ENCODE peak calls at places on chromosomes 1 and 21, in four cellular contexts. L is PC-3, U is left lung, A is tibial artery. Q is an unnamed sample.

GRCh38 chr1:109713636-109714035 is 1.6 kb downstream of the GSTM5 start:
- DNase-seq in L (no peak), U (no peak), A (no peak), Q (no peak)

GRCh38 chr1:177505905-177506590 is 335.3 kb downstream of the BRINP2 start:
- DNase-seq in L (peak), U (no peak), A (no peak), Q (no peak)

GRCh38 chr21:36175771-36176565 is 19.3 kb downstream of the DOP1B start:
- DNase-seq in L (no peak), U (no peak), A (no peak), Q (no peak)

GRCh38 chr1:115807723-115808122 is 33.2 kb downstream of the NHLH2 start:
- DNase-seq in L (peak), U (no peak), A (peak), Q (peak)

GRCh38 chr1:198556969-198557368 is 16.5 kb upstream of the ATP6V1G3 start:
- DNase-seq in L (no peak), U (peak), A (peak), Q (no peak)

GRCh38 chr1:44002165-44002564 is 10.8 kb downstream of the CCDC24 start:
- DNase-seq in L (no peak), U (no peak), A (no peak), Q (no peak)

GRCh38 chr1:226687476-226687875 is 51.6 kb downstream of the ITPKB start:
- DNase-seq in L (no peak), U (no peak), A (no peak), Q (no peak)

GRCh38 chr1:84190455-84190854 is 46.4 kb downstream of the PRKACB start:
- DNase-seq in L (no peak), U (no peak), A (no peak), Q (no peak)

GRCh38 chr1:242425232-242425631 is 99.3 kb downstream of the PLD5 start:
- DNase-seq in L (peak), U (no peak), A (no peak), Q (no peak)

GRCh38 chr1:203931953-203932352 is 70.6 kb downstream of the SNRPE start:
- DNase-seq in L (peak), U (no peak), A (no peak), Q (no peak)

GRCh38 chr1:23577056-23577985 is 18.0 kb upstream of the ID3 start:
- DNase-seq in L (peak), U (no peak), A (peak), Q (no peak)

GRCh38 chr1:114610546-114611245 is 29.3 kb upstream of the BCAS2 start:
- DNase-seq in L (peak), U (no peak), A (no peak), Q (no peak)

GRCh38 chr1:160549665-160550006 is 26.6 kb upstream of the SLAMF6 start:
- DNase-seq in L (no peak), U (no peak), A (no peak), Q (no peak)

GRCh38 chr1:89295187-89295586 is 22.5 kb upstream of the GBP5 start:
- DNase-seq in L (no peak), U (no peak), A (no peak), Q (peak)

GRCh38 chr1:118986291-118986838 is 1.8 kb downstream of the TBX15 start:
- DNase-seq in L (no peak), U (no peak), A (no peak), Q (peak)

GRCh38 chr1:16167331-16168143 is 11.7 kb upstream of the EPHA2 start:
- DNase-seq in L (peak), U (no peak), A (no peak), Q (peak)

GRCh38 chr21:34027727-34028461 is 45.5 kb upstream of the MRPS6 start:
- DNase-seq in L (no peak), U (no peak), A (no peak), Q (no peak)

GRCh38 chr1:248697907-248698306 is 4.7 kb downstream of the OR14I1 start:
- DNase-seq in L (peak), U (no peak), A (no peak), Q (no peak)

GRCh38 chr1:1004780-1005697 is 5.1 kb upstream of the HES4 start:
- DNase-seq in L (no peak), U (peak), A (peak), Q (peak)

GRCh38 chr21:33775100-33775828 is 133.0 kb downstream of the ITSN1 start:
- DNase-seq in L (no peak), U (no peak), A (no peak), Q (no peak)

GRCh38 chr1:89865498-89866385 is 44.9 kb downstream of the LRRC8D start:
- DNase-seq in L (peak), U (no peak), A (no peak), Q (peak)

GRCh38 chr1:208201241-208201640 is 42.9 kb downstream of the PLXNA2 start:
- DNase-seq in L (peak), U (no peak), A (peak), Q (no peak)

GRCh38 chr1:8083739-8084484 is 57.8 kb upstream of the ERRFI1 start:
- DNase-seq in L (peak), U (no peak), A (no peak), Q (peak)

GRCh38 chr1:182707116-182707515 is 22.7 kb upstream of the RGS8 start:
- DNase-seq in L (no peak), U (no peak), A (no peak), Q (no peak)

GRCh38 chr1:77370161-77370560 is 88.3 kb downstream of the AK5 start:
- DNase-seq in L (no peak), U (no peak), A (no peak), Q (peak)

GRCh38 chr1:53733447-53733931 is 5.5 kb downstream of the GLIS1 start:
- DNase-seq in L (no peak), U (no peak), A (no peak), Q (no peak)

GRCh38 chr1:234750922-234751595 is 141.1 kb upstream of the IRF2BP2 start:
- DNase-seq in L (no peak), U (no peak), A (no peak), Q (peak)

GRCh38 chr1:38815903-38816627 is 43.5 kb downstream of the RRAGC start:
- DNase-seq in L (no peak), U (no peak), A (no peak), Q (no peak)

GRCh38 chr1:201703646-201704438 is 125.1 kb upstream of the IPO9 start:
- DNase-seq in L (peak), U (peak), A (peak), Q (peak)

GRCh38 chr1:94395748-94396309 is 22.4 kb upstream of the ABCD3 start:
- DNase-seq in L (no peak), U (no peak), A (no peak), Q (peak)

GRCh38 chr1:163227126-163227525 is 24.4 kb upstream of the RGS5 start:
- DNase-seq in L (no peak), U (no peak), A (no peak), Q (no peak)

GRCh38 chr1:41072051-41072450 is 50.5 kb upstream of the SLFNL1 start:
- DNase-seq in L (no peak), U (no peak), A (no peak), Q (no peak)

Q was measured in mesendoderm.